ENCODE peak calls at places on chromosomes 11 and 22, in nine cellular contexts. A is neuronal stem cell; C is CD4-positive, alpha-beta memory T cell; F is tibial artery; U is fibroblast of lung; S is colonic mucosa; R is A549; J is CD8-positive, alpha-beta memory T cell; Q is neural progenitor cell. P is an unnamed sample. For H3K4me1, the result is how much of the 10 kb centered on the place peaks cover.

GRCh38 chr11:4626207-4627105 is 10.8 kb upstream of the OR51D1 start:
- DNase-seq in A (peak), C (peak), F (peak), U (peak), S (peak), R (peak), J (peak), Q (peak), P (peak)

GRCh38 chr11:10701982-10702381 is 8.4 kb upstream of the IRAG1 start:
- DNase-seq in A (no peak), C (no peak), F (no peak), U (no peak), S (no peak), R (no peak), J (no peak), Q (no peak), P (no peak)

GRCh38 chr11:77094841-77095365 is 7.7 kb upstream of the OMP start:
- DNase-seq in A (no peak), C (no peak), F (no peak), U (no peak), S (no peak), R (no peak), J (no peak), Q (no peak), P (peak)

GRCh38 chr11:35166369-35167360 is 27.7 kb downstream of the CD44 start:
- DNase-seq in A (no peak), C (peak), F (peak), U (peak), S (no peak), R (peak), J (no peak), Q (no peak), P (peak)

GRCh38 chr11:62708423-62709261 is 1.2 kb downstream of the GNG3 start:
- DNase-seq in A (no peak), C (no peak), F (no peak), U (no peak), S (peak), R (no peak), J (peak), Q (no peak), P (peak)

GRCh38 chr11:106482920-106483761 is 405.7 kb downstream of the AASDHPPT start:
- DNase-seq in A (no peak), C (no peak), F (no peak), U (peak), S (no peak), R (no peak), J (no peak), Q (peak), P (no peak)

GRCh38 chr11:133007020-133007584 is 525.2 kb downstream of the OPCML start:
- DNase-seq in A (no peak), C (no peak), F (no peak), U (no peak), S (no peak), R (no peak), J (no peak), Q (no peak), P (no peak)

GRCh38 chr22:32985899-32986772 is 72.0 kb downstream of the SYN3 start:
- DNase-seq in A (peak), C (peak), F (peak), U (peak), S (peak), R (peak), J (no peak), Q (peak), P (peak)

GRCh38 chr22:19105867-19106802 is 16.1 kb downstream of the DGCR2 start:
- DNase-seq in A (no peak), C (peak), F (no peak), U (no peak), S (no peak), R (peak), J (peak), Q (peak), P (peak)

GRCh38 chr11:405976-406795 is 8.6 kb downstream of the SIGIRR start:
- DNase-seq in A (no peak), C (no peak), F (no peak), U (no peak), S (no peak), R (no peak), J (no peak), Q (no peak), P (peak)

GRCh38 chr11:8971917-8972316 is 7.7 kb upstream of the TMEM9B start:
- DNase-seq in A (no peak), C (no peak), F (no peak), U (no peak), S (no peak), R (no peak), J (no peak), Q (no peak), P (no peak)

GRCh38 chr11:108237058-108237481 is 14.2 kb downstream of the ATM start:
- DNase-seq in A (no peak), C (peak), F (no peak), U (no peak), S (no peak), R (no peak), J (no peak), Q (no peak), P (no peak)

GRCh38 chr22:47006433-47006832 is 244.0 kb downstream of the TBC1D22A start:
- DNase-seq in A (no peak), C (no peak), F (no peak), U (no peak), S (no peak), R (no peak), J (no peak), Q (peak), P (peak)

GRCh38 chr11:123254357-123254756 is 59.3 kb upstream of the CLMP start:
- DNase-seq in A (no peak), C (no peak), F (no peak), U (no peak), S (no peak), R (no peak), J (no peak), Q (no peak), P (no peak)

GRCh38 chr11:31805037-31805628 is 6.0 kb downstream of the PAX6 start:
- DNase-seq in A (no peak), C (no peak), F (no peak), U (no peak), S (no peak), R (no peak), J (no peak), Q (peak), P (no peak)

GRCh38 chr11:45906096-45906682 is 882 bp downstream of the FREY1 start:
- DNase-seq in A (no peak), C (no peak), F (no peak), U (no peak), S (peak), R (no peak), J (no peak), Q (no peak), P (no peak)

GRCh38 chr22:23789638-23790037 is 2.9 kb downstream of the SMARCB1 start:
- DNase-seq in A (no peak), C (no peak), F (no peak), U (no peak), S (no peak), R (no peak), J (no peak), Q (no peak), P (no peak)

GRCh38 chr11:77191823-77192495 is 63.9 kb downstream of the MYO7A start:
- DNase-seq in A (peak), C (peak), F (no peak), U (peak), S (peak), R (peak), J (no peak), Q (peak), P (no peak)

GRCh38 chr22:20639343-20639742 is 131.9 kb downstream of the MED15 start:
- DNase-seq in A (no peak), C (no peak), F (no peak), U (no peak), S (no peak), R (no peak), J (no peak), Q (no peak), P (no peak)

GRCh38 chr22:24331468-24332440 is 61.1 kb downstream of the SPECC1L start:
- DNase-seq in A (no peak), C (no peak), F (no peak), U (no peak), S (no peak), R (no peak), J (no peak), Q (no peak), P (no peak)

GRCh38 chr22:20131856-20132685 is 467 bp downstream of the ZDHHC8 start:
- DNase-seq in A (no peak), C (peak), F (no peak), U (no peak), S (no peak), R (no peak), J (peak), Q (peak), P (peak)

GRCh38 chr11:35293034-35293433 is 126.3 kb downstream of the SLC1A2 start:
- DNase-seq in A (no peak), C (no peak), F (no peak), U (no peak), S (no peak), R (no peak), J (no peak), Q (no peak), P (no peak)

GRCh38 chr22:39748877-39749276 is 144.7 kb downstream of the ENTHD1 start:
- DNase-seq in A (no peak), C (no peak), F (no peak), U (peak), S (no peak), R (no peak), J (no peak), Q (no peak), P (no peak)

GRCh38 chr22:27546157-27546556 is 255.4 kb downstream of the MN1 start:
- DNase-seq in A (no peak), C (no peak), F (no peak), U (no peak), S (no peak), R (no peak), J (no peak), Q (no peak), P (no peak)

GRCh38 chr11:84865791-84866535 is 761.2 kb downstream of the DLG2 start:
- DNase-seq in A (no peak), C (no peak), F (no peak), U (no peak), S (no peak), R (no peak), J (no peak), Q (no peak), P (no peak)

GRCh38 chr11:83014951-83015350 is 56.7 kb downstream of the RAB30 start:
- DNase-seq in A (no peak), C (no peak), F (no peak), U (no peak), S (no peak), R (no peak), J (no peak), Q (no peak), P (no peak)

GRCh38 chr22:30838111-30838510 is 130.5 kb downstream of the MORC2 start:
- DNase-seq in A (no peak), C (no peak), F (no peak), U (peak), S (no peak), R (no peak), J (no peak), Q (no peak), P (no peak)

GRCh38 chr11:11977206-11977938 is 31.1 kb downstream of the DKK3 start:
- DNase-seq in A (no peak), C (no peak), F (peak), U (peak), S (no peak), R (peak), J (no peak), Q (no peak), P (peak)

GRCh38 chr11:8339592-8340022 is 75.9 kb upstream of the LMO1 start:
- DNase-seq in A (no peak), C (no peak), F (no peak), U (no peak), S (no peak), R (no peak), J (no peak), Q (no peak), P (no peak)

GRCh38 chr11:12216542-12217422 is 106.4 kb downstream of the MICAL2 start:
- DNase-seq in A (no peak), C (no peak), F (no peak), U (peak), S (peak), R (no peak), J (no peak), Q (no peak), P (no peak)

GRCh38 chr22:37662039-37662438 is 3.5 kb downstream of the PDXP start:
- DNase-seq in A (no peak), C (no peak), F (no peak), U (no peak), S (no peak), R (no peak), J (no peak), Q (no peak), P (no peak)

GRCh38 chr11:84558085-84558905 is 1068.8 kb downstream of the DLG2 start:
- DNase-seq in A (peak), C (no peak), F (no peak), U (peak), S (peak), R (peak), J (no peak), Q (peak), P (no peak)

GRCh38 chr22:39621826-39622225 is 51.3 kb downstream of the CACNA1I start:
- DNase-seq in A (no peak), C (no peak), F (no peak), U (no peak), S (no peak), R (no peak), J (no peak), Q (no peak), P (no peak)

GRCh38 chr11:57567210-57567511 is 311 bp downstream of the UBE2L6 start:
- DNase-seq in A (no peak), C (peak), F (no peak), U (no peak), S (peak), R (no peak), J (peak), Q (no peak), P (peak)

GRCh38 chr11:74929431-74930363 is 19.2 kb downstream of the XRRA1 start:
- DNase-seq in A (peak), C (peak), F (peak), U (peak), S (peak), R (peak), J (peak), Q (peak), P (peak)

DNA sequence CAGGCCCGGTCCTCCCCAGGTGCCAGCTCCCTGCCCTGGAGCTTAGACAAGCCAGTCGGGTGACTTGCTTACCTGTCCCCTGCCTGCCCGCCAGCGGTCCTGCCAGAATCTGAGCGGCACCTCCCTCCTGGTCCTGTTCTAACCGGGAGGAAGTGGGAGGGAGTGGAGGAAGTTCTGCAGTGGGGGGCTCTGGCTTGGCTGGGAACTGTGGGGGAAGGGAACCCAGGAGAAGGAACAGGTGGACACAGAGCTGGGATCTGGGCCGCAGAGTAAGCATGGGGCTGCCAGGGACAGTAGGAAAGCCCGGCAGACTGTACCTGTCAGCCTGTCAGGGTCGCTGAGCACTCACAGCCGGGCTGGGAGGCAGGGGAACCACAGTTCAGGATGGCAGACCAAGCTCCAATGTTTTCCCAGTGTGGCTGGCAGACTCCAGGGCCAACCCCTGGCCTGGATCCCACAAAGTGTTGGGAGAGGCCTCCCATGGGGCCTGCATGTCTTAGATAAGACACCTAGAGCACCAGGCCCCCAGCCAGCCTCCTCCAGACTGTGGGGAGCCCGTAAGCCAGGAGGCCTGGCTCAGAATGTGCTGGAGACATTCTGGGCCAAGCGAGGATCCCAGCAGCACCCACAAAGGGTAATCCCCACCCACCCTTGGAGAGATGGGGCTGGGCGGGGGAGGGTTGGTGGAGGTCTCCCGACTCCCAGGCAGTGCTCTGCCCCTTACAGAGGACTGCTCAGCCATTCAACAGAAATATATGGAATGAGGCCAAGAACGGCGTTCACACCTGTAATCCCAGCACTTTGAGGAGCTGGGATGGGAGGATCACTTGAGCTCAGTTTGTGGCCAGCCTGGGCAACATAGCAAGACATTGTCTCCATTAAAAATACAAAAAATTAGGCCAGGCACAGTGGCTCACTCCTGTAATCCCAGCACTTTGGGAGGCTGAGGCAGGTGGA is 2.3 kb downstream of the CYB5R3 start:
- DNase-seq in A (no peak), C (no peak), F (no peak), U (no peak), S (peak), R (no peak), J (no peak), Q (no peak), P (no peak)
- H3K4me1 ChIP-seq in A (under half), C (half or more), F (half or more), U (under half), S (under half), R (under half), J (under half), Q (under half), P (half or more)

GRCh38 chr11:131275580-131275979 is 94.8 kb upstream of the NTM start:
- DNase-seq in A (peak), C (no peak), F (no peak), U (no peak), S (no peak), R (no peak), J (no peak), Q (peak), P (peak)
- H3K27ac ChIP-seq in A (no peak), C (no peak), F (no peak), U (no peak), S (no peak), R (no peak), J (no peak), Q (no peak), P (peak)

GRCh38 chr11:47258317-47258902 is 614 bp downstream of the NR1H3 start:
- DNase-seq in A (no peak), C (no peak), F (no peak), U (no peak), S (no peak), R (no peak), J (no peak), Q (no peak), P (no peak)
- H3K4me1 ChIP-seq in A (under half), C (under half), F (under half), U (under half), S (under half), R (half or more), J (under half), Q (under half), P (under half)

DNA sequence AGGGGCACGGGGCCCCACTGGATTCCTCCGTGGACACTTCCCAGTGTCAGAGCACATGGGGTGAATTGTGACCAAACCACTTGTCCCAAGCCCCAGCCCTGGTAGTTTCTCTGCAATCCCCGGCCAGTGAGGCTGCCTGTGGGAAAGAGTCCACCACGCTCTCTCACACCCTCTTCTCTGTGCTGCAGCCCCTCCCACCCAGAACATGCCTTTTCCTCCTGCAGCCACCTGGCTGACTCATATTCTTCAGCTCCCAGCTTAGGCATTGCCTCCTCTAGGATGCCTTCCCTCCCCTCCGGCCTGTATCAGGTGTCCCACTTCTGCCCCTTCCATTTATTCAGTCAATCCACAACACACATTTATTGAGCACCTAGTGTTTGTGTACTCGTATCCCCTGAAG is 5.4 kb upstream of the RPS6KB2 start:
- DNase-seq in A (no peak), C (no peak), F (no peak), U (no peak), S (no peak), R (no peak), J (no peak), Q (no peak), P (no peak)
- H3K27ac ChIP-seq in A (no peak), C (no peak), F (no peak), U (no peak), S (no peak), R (no peak), J (no peak), Q (no peak), P (no peak)

DNA sequence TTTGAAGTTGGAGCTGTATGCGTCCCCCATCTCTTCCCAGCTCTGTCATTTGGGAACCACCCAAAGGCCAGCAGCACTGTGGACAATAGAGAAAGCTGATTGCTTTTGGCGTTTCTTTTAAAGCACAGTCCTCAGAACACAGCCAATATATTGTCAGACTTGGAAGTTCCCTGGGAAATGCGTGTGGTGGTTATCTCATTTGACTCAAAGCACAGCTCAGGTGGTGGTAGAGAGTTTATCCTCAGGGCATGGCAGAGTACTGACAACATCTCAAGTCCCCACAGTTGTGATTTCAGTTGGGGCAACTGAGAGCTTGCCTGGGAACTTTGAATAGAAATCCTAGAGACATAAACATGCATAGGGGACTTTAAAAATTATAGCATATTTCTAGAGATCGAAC is 601.3 kb downstream of the ETS1 start:
- DNase-seq in A (no peak), C (no peak), F (no peak), U (no peak), S (no peak), R (no peak), J (no peak), Q (no peak), P (no peak)
- H3K4me1 ChIP-seq in A (under half), C (under half), F (under half), U (under half), S (under half), R (under half), J (under half), Q (under half), P (under half)

GRCh38 chr11:95563859-95564258 is 225.7 kb downstream of the FAM76B start:
- DNase-seq in A (no peak), C (no peak), F (no peak), U (no peak), S (no peak), R (no peak), J (no peak), Q (no peak), P (no peak)
- H3K27ac ChIP-seq in A (no peak), C (no peak), F (peak), U (no peak), S (no peak), R (no peak), J (no peak), Q (no peak), P (no peak)

DNA sequence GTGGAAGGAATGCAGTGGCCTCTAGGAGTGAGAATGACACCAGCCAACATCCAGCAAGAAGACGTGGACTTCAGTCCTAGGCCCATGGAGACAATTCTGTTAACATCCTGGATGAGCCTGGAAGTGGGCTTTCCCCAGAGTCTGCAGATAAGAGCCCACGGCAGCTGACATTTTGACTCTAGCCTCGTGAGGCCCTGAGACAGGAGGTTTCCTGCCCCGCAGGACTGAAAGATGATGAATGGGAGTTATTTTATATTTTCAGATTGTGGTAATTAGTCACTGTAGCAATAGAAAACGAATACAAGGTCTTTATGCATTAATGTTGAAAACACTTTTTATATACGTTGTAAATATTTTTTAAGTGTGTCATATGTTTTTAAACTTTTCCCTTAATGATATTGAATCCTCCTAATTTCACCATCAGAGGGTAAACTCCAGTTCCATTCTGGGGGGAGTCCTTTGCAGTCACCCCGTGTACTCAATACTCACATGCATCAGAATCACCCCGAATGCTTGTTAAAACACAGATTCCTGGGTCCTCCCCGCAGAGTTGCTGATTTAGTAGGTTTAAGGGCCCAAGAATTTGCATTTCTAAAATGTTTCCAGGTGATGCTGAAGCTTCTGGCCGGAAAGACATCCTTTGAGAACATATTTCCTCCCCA is 545 bp upstream of the TPCN2 start:
- DNase-seq in A (no peak), C (no peak), F (no peak), U (no peak), S (no peak), R (no peak), J (no peak), Q (no peak), P (no peak)
- H3K4me1 ChIP-seq in A (under half), C (under half), F (half or more), U (under half), S (under half), R (under half), J (under half), Q (under half), P (under half)